ENCODE peak calls at places on chromosome X, in ten cellular contexts. K is lower leg skin, E is GM13976, H is fibroblast of the aortic adventitia, M is hepatocyte, V is upper lobe of right lung, Q is thoracic aorta, Z is cardiac fibroblast, G is GM23338, U is kidney. Y is an unnamed sample.

GRCh38 chrX:136909706-136910564 is 29.4 kb upstream of the RBMX start:
- DNase-seq in V (peak; percentile 75), H (peak; percentile 94), U (peak; percentile 87), Z (peak; percentile 90), G (peak; percentile 92), M (peak; percentile 91), Q (peak; percentile 67), K (peak; percentile 91), E (peak; percentile 61), Y (peak; percentile 68)

GRCh38 chrX:120504569-120504968 is 35.5 kb upstream of the LAMP2 start:
- DNase-seq in U (no peak), E (no peak), Z (no peak), M (no peak), G (no peak), K (no peak), H (no peak), Q (no peak), V (no peak), Y (no peak)

GRCh38 chrX:73831500-73831899 is 268.5 kb downstream of the CHIC1 start:
- DNase-seq in H (no peak), Q (no peak), V (no peak), Z (no peak), U (no peak), G (no peak), M (no peak), E (no peak), K (no peak), Y (no peak)

GRCh38 chrX:10564484-10564883 is 55.9 kb downstream of the MID1 start:
- DNase-seq in H (no peak), K (no peak), G (no peak), Q (no peak), M (no peak), V (no peak), U (no peak), E (no peak), Z (no peak), Y (no peak)

GRCh38 chrX:56232221-56233082 is at the start of gene KLF8:
- DNase-seq in K (peak; percentile 53), Z (peak; percentile 14), H (no peak), G (peak; percentile 72), U (peak; percentile 83), Q (peak; percentile 8), E (peak; percentile 64), M (peak; percentile 58), V (peak; percentile 80), Y (peak; percentile 69)

GRCh38 chrX:17597836-17598434 is 139.4 kb upstream of the SCML1 start:
- DNase-seq in Q (peak; percentile 65), V (peak; percentile 77), U (peak; percentile 93), K (peak; percentile 42), Z (peak; percentile 55), G (no peak), H (peak; percentile 87), E (no peak), M (peak; percentile 35), Y (no peak)

GRCh38 chrX:1407035-1407434 is 15.1 kb upstream of the SLC25A6 start:
- DNase-seq in M (no peak), E (no peak), G (no peak), Z (no peak), V (no peak), K (no peak), H (no peak), Q (no peak), U (no peak), Y (no peak)

GRCh38 chrX:49230500-49231232 is 2.5 kb downstream of the CACNA1F start:
- DNase-seq in V (peak; percentile 94), E (peak; percentile 84), Z (no peak), H (no peak), K (peak; percentile 59), M (peak; percentile 55), Q (peak; percentile 2), G (peak; percentile 84), U (peak; percentile 91), Y (peak; percentile 83)

GRCh38 chrX:48667504-48667903 is 16.1 kb upstream of the WAS start:
- DNase-seq in Z (no peak), G (no peak), V (no peak), M (no peak), H (no peak), U (no peak), K (no peak), Q (no peak), E (no peak), Y (no peak)

GRCh38 chrX:153763989-153764755 is at the start of gene PLXNB3:
- DNase-seq in U (peak; percentile 90), E (peak; percentile 85), M (peak; percentile 83), G (peak; percentile 74), Q (peak; percentile 33), H (peak; percentile 59), Z (peak; percentile 72), K (peak; percentile 69), V (peak; percentile 89), Y (peak; percentile 76)

GRCh38 chrX:65035451-65035779 is 59.2 kb upstream of the ZC4H2 start:
- DNase-seq in Q (no peak), M (peak; percentile 50), E (no peak), K (no peak), U (peak; percentile 74), V (no peak), Z (no peak), G (peak; percentile 28), H (peak; percentile 35), Y (no peak)

GRCh38 chrX:54785901-54786300 is 12.2 kb downstream of the ITIH6 start:
- DNase-seq in U (no peak), Z (peak; percentile 14), E (no peak), K (no peak), H (peak; percentile 13), M (no peak), V (no peak), G (peak; percentile 41), Q (no peak), Y (peak; percentile 7)

GRCh38 chrX:6498324-6498723 is 36.6 kb downstream of the VCX3A start:
- DNase-seq in U (no peak), M (no peak), Z (no peak), G (no peak), H (no peak), E (no peak), K (no peak), Q (no peak), V (no peak), Y (no peak)

GRCh38 chrX:2632533-2633504 is 58.3 kb upstream of the CD99 start:
- DNase-seq in Q (no peak), U (no peak), E (no peak), G (no peak), H (no peak), K (no peak), V (no peak), M (no peak), Z (peak; percentile 29), Y (no peak)

GRCh38 chrX:41931591-41931990 is 8.2 kb upstream of the CASK start:
- DNase-seq in Q (no peak), H (no peak), V (no peak), U (no peak), M (no peak), G (no peak), E (no peak), Z (no peak), K (no peak), Y (no peak)

GRCh38 chrX:49155243-49155899 is 7.2 kb upstream of the MAGIX start:
- DNase-seq in G (peak; percentile 92), E (no peak), H (peak; percentile 63), Z (peak; percentile 69), Q (no peak), V (no peak), K (peak; percentile 50), U (no peak), M (peak; percentile 62), Y (peak; percentile 47)

GRCh38 chrX:56963377-56963776 is 32.0 kb downstream of the SPIN3 start:
- DNase-seq in V (no peak), M (no peak), U (no peak), Z (no peak), H (no peak), K (no peak), E (no peak), Q (no peak), G (no peak), Y (no peak)

GRCh38 chrX:151510203-151510602 is 53.3 kb upstream of the PASD1 start:
- DNase-seq in V (no peak), M (no peak), K (no peak), U (no peak), G (no peak), H (no peak), Q (no peak), Z (no peak), E (no peak), Y (no peak)

GRCh38 chrX:151505796-151506195 is 57.7 kb upstream of the PASD1 start:
- DNase-seq in K (no peak), V (no peak), G (peak; percentile 62), Z (no peak), U (no peak), E (no peak), Q (no peak), H (peak; percentile 8), M (peak; percentile 34), Y (peak; percentile 4)
- TF ChIP-seq CTCF in K (no peak), V (peak; percentile 20), G (peak; percentile 66), Z (no peak), U (no peak), E (peak; percentile 36), Q (no peak), H (peak; percentile 32), M (peak; percentile 41), Y (peak; percentile 33)

GRCh38 chrX:132505116-132505515 is 16.3 kb upstream of the MBNL3 start:
- DNase-seq in U (no peak), Z (no peak), E (no peak), V (no peak), G (no peak), M (peak; percentile 11), K (peak; percentile 17), Q (no peak), H (peak; percentile 44), Y (no peak)
- TF ChIP-seq CTCF in U (no peak), Z (no peak), E (no peak), V (no peak), G (no peak), M (peak; percentile 6), K (no peak), Q (no peak), H (no peak), Y (no peak)

GRCh38 chrX:87337267-87337666 is 180.3 kb upstream of the KLHL4 start:
- DNase-seq in E (no peak), H (no peak), M (no peak), Z (no peak), G (peak; percentile 1), V (no peak), U (no peak), Q (no peak), K (no peak), Y (no peak)
- TF ChIP-seq CTCF in E (no peak), H (no peak), M (no peak), Z (no peak), G (peak; percentile 11), V (no peak), U (no peak), Q (no peak), K (no peak), Y (no peak)

GRCh38 chrX:97685753-97686152 is 802.0 kb downstream of the RPA4 start:
- DNase-seq in V (no peak), Q (no peak), E (peak; percentile 18), G (peak; percentile 44), U (no peak), K (no peak), M (peak; percentile 57), H (peak; percentile 46), Z (peak; percentile 46), Y (peak; percentile 8)
- TF ChIP-seq CTCF in V (peak; percentile 46), Q (no peak), E (peak; percentile 63), G (peak; percentile 64), U (no peak), K (no peak), M (peak; percentile 66), H (peak; percentile 80), Z (peak; percentile 57), Y (peak; percentile 51)

GRCh38 chrX:30893206-30893605 is 4.2 kb upstream of the TAB3 start:
- DNase-seq in Q (no peak), V (no peak), E (no peak), M (no peak), K (no peak), Z (peak; percentile 41), G (no peak), U (no peak), H (peak; percentile 16), Y (no peak)
- TF ChIP-seq CTCF in Q (no peak), V (no peak), E (no peak), M (no peak), K (no peak), Z (no peak), G (no peak), U (no peak), H (no peak), Y (no peak)

Y was measured in GM20000.